ENCODE peak calls at places on chromosome 13, in eight cellular contexts. One of them, this sample, is unnamed.

GRCh38 chr13:43023244-43023931 is at the start of gene DNAJC15:
- DNase-seq in psoas muscle: peak
- DNase-seq in AG10803: peak
- DNase-seq in Caco-2: peak
- DNase-seq in Jurkat, Clone E6-1: peak
- DNase-seq in fibroblast of mammary gland: peak
- DNase-seq in tibial nerve: peak
- DNase-seq in kidney: peak
- DNase-seq in this sample: peak

GRCh38 chr13:52845766-52846566 is 2.5 kb downstream of the PCDH8 start:
- DNase-seq in psoas muscle: peak
- DNase-seq in AG10803: no peak
- DNase-seq in Caco-2: no peak
- DNase-seq in Jurkat, Clone E6-1: peak
- DNase-seq in fibroblast of mammary gland: no peak
- DNase-seq in tibial nerve: no peak
- DNase-seq in kidney: peak
- DNase-seq in this sample: no peak

GRCh38 chr13:36310417-36311108 is 12.9 kb upstream of the CCDC169 start:
- DNase-seq in psoas muscle: no peak
- DNase-seq in AG10803: no peak
- DNase-seq in Caco-2: no peak
- DNase-seq in Jurkat, Clone E6-1: no peak
- DNase-seq in fibroblast of mammary gland: peak
- DNase-seq in tibial nerve: no peak
- DNase-seq in kidney: no peak
- DNase-seq in this sample: no peak

GRCh38 chr13:77979721-77980377 is 61.2 kb upstream of the EDNRB start:
- DNase-seq in psoas muscle: no peak
- DNase-seq in AG10803: peak
- DNase-seq in Caco-2: no peak
- DNase-seq in Jurkat, Clone E6-1: no peak
- DNase-seq in fibroblast of mammary gland: no peak
- DNase-seq in tibial nerve: no peak
- DNase-seq in kidney: no peak
- DNase-seq in this sample: no peak

GRCh38 chr13:98144501-98145350 is 1.8 kb downstream of the FARP1 start:
- DNase-seq in psoas muscle: no peak
- DNase-seq in AG10803: peak
- DNase-seq in Caco-2: peak
- DNase-seq in Jurkat, Clone E6-1: no peak
- DNase-seq in fibroblast of mammary gland: peak
- DNase-seq in tibial nerve: no peak
- DNase-seq in kidney: no peak
- DNase-seq in this sample: no peak

GRCh38 chr13:97359181-97360057 is 74.5 kb upstream of the RAP2A start:
- DNase-seq in psoas muscle: no peak
- DNase-seq in AG10803: peak
- DNase-seq in Caco-2: peak
- DNase-seq in Jurkat, Clone E6-1: peak
- DNase-seq in fibroblast of mammary gland: peak
- DNase-seq in tibial nerve: peak
- DNase-seq in kidney: no peak
- DNase-seq in this sample: peak

GRCh38 chr13:48629282-48629681 is 24.4 kb upstream of the CYSLTR2 start:
- DNase-seq in psoas muscle: no peak
- DNase-seq in AG10803: no peak
- DNase-seq in Caco-2: no peak
- DNase-seq in Jurkat, Clone E6-1: no peak
- DNase-seq in fibroblast of mammary gland: no peak
- DNase-seq in tibial nerve: no peak
- DNase-seq in kidney: no peak
- DNase-seq in this sample: no peak

GRCh38 chr13:24118576-24118975 is 41.9 kb upstream of the SPATA13 start:
- DNase-seq in psoas muscle: no peak
- DNase-seq in AG10803: no peak
- DNase-seq in Caco-2: no peak
- DNase-seq in Jurkat, Clone E6-1: peak
- DNase-seq in fibroblast of mammary gland: no peak
- DNase-seq in tibial nerve: no peak
- DNase-seq in kidney: no peak
- DNase-seq in this sample: no peak

GRCh38 chr13:36875955-36876354 is 44.1 kb downstream of the SMAD9 start:
- DNase-seq in psoas muscle: no peak
- DNase-seq in AG10803: no peak
- DNase-seq in Caco-2: no peak
- DNase-seq in Jurkat, Clone E6-1: no peak
- DNase-seq in fibroblast of mammary gland: no peak
- DNase-seq in tibial nerve: no peak
- DNase-seq in kidney: no peak
- DNase-seq in this sample: no peak

GRCh38 chr13:93244141-93244917 is 17.7 kb downstream of the GPC6 start:
- DNase-seq in psoas muscle: no peak
- DNase-seq in AG10803: peak
- DNase-seq in Caco-2: no peak
- DNase-seq in Jurkat, Clone E6-1: no peak
- DNase-seq in fibroblast of mammary gland: peak
- DNase-seq in tibial nerve: no peak
- DNase-seq in kidney: no peak
- DNase-seq in this sample: no peak

GRCh38 chr13:110185696-110186095 is 121.3 kb downstream of the COL4A1 start:
- DNase-seq in psoas muscle: no peak
- DNase-seq in AG10803: peak
- DNase-seq in Caco-2: no peak
- DNase-seq in Jurkat, Clone E6-1: no peak
- DNase-seq in fibroblast of mammary gland: peak
- DNase-seq in tibial nerve: no peak
- DNase-seq in kidney: no peak
- DNase-seq in this sample: no peak

GRCh38 chr13:76503756-76504155 is 382.4 kb downstream of the KCTD12 start:
- DNase-seq in psoas muscle: no peak
- DNase-seq in AG10803: no peak
- DNase-seq in Caco-2: no peak
- DNase-seq in Jurkat, Clone E6-1: peak
- DNase-seq in fibroblast of mammary gland: no peak
- DNase-seq in tibial nerve: no peak
- DNase-seq in kidney: no peak
- DNase-seq in this sample: no peak

GRCh38 chr13:28479005-28479404 is 15.9 kb downstream of the FLT1 start:
- DNase-seq in psoas muscle: no peak
- DNase-seq in AG10803: no peak
- DNase-seq in Caco-2: no peak
- DNase-seq in Jurkat, Clone E6-1: no peak
- DNase-seq in fibroblast of mammary gland: no peak
- DNase-seq in tibial nerve: no peak
- DNase-seq in kidney: no peak
- DNase-seq in this sample: no peak

GRCh38 chr13:37429976-37430375 is 168.6 kb downstream of the POSTN start:
- DNase-seq in psoas muscle: no peak
- DNase-seq in AG10803: peak
- DNase-seq in Caco-2: no peak
- DNase-seq in Jurkat, Clone E6-1: no peak
- DNase-seq in fibroblast of mammary gland: peak
- DNase-seq in tibial nerve: no peak
- DNase-seq in kidney: no peak
- DNase-seq in this sample: no peak

GRCh38 chr13:25874907-25875306 is 176.9 kb downstream of the SHISA2 start:
- DNase-seq in psoas muscle: no peak
- DNase-seq in AG10803: no peak
- DNase-seq in Caco-2: no peak
- DNase-seq in Jurkat, Clone E6-1: peak
- DNase-seq in fibroblast of mammary gland: no peak
- DNase-seq in tibial nerve: no peak
- DNase-seq in kidney: no peak
- DNase-seq in this sample: no peak

GRCh38 chr13:40732658-40733057 is 38.3 kb downstream of the MRPS31 start:
- DNase-seq in psoas muscle: no peak
- DNase-seq in AG10803: no peak
- DNase-seq in Caco-2: no peak
- DNase-seq in Jurkat, Clone E6-1: no peak
- DNase-seq in fibroblast of mammary gland: no peak
- DNase-seq in tibial nerve: no peak
- DNase-seq in kidney: no peak
- DNase-seq in this sample: no peak
- H3K4me3 ChIP-seq in psoas muscle: no peak
- H3K4me3 ChIP-seq in AG10803: no peak
- H3K4me3 ChIP-seq in Caco-2: no peak
- H3K4me3 ChIP-seq in Jurkat, Clone E6-1: no peak
- H3K4me3 ChIP-seq in fibroblast of mammary gland: no peak
- H3K4me3 ChIP-seq in tibial nerve: no peak
- H3K4me3 ChIP-seq in kidney: no peak
- H3K4me3 ChIP-seq in this sample: no peak

DNA sequence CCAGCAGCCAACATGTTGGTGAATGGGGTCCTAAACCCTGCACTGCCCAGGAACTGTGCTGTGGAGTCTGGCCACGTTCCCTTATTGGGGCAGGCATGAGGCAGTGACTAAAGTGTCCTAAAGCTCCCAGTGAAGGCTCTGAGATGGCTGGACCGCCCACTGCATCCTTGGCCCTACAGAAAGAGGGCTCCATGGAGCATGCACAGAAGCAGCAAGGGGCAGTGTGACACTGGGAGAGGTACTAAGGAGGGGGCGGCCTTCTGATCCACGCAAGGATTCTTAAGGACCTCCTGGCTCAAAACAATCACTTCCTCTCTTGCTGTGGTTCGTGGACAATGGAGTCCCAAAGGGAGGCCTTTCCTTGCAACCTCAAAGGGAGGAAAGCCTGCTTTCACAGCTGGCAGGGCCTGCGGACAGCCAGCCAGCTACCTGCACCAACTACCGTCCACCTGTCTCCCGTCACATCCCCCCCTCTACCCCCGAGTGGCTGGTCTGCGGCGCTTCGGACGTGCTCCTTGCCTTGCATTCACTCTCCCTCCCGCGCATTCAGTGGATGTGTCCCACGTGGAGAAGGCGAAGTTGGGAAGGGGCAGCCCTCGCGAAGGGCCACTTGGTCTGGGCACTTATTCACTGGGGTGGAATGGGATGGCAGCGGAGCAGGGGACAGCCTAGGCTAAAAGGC is 63.9 kb upstream of the STARD13 start:
- DNase-seq in psoas muscle: peak
- DNase-seq in AG10803: no peak
- DNase-seq in Caco-2: no peak
- DNase-seq in Jurkat, Clone E6-1: no peak
- DNase-seq in fibroblast of mammary gland: peak
- DNase-seq in tibial nerve: no peak
- DNase-seq in kidney: peak
- DNase-seq in this sample: peak
- H3K4me3 ChIP-seq in psoas muscle: peak
- H3K4me3 ChIP-seq in AG10803: peak
- H3K4me3 ChIP-seq in Caco-2: peak
- H3K4me3 ChIP-seq in Jurkat, Clone E6-1: no peak
- H3K4me3 ChIP-seq in fibroblast of mammary gland: peak
- H3K4me3 ChIP-seq in tibial nerve: peak
- H3K4me3 ChIP-seq in kidney: peak
- H3K4me3 ChIP-seq in this sample: peak

GRCh38 chr13:27424246-27425150 is at the start of gene GTF3A:
- DNase-seq in psoas muscle: peak
- DNase-seq in AG10803: peak
- DNase-seq in Caco-2: peak
- DNase-seq in Jurkat, Clone E6-1: peak
- DNase-seq in fibroblast of mammary gland: peak
- DNase-seq in tibial nerve: peak
- DNase-seq in kidney: peak
- DNase-seq in this sample: peak

GRCh38 chr13:27427663-27428062 is 3.2 kb downstream of the GTF3A start:
- DNase-seq in psoas muscle: no peak
- DNase-seq in AG10803: peak
- DNase-seq in Caco-2: no peak
- DNase-seq in Jurkat, Clone E6-1: no peak
- DNase-seq in fibroblast of mammary gland: no peak
- DNase-seq in tibial nerve: no peak
- DNase-seq in kidney: no peak
- DNase-seq in this sample: no peak

GRCh38 chr13:27425151-27425917 is 915 bp downstream of the GTF3A start:
- DNase-seq in psoas muscle: no peak
- DNase-seq in AG10803: no peak
- DNase-seq in Caco-2: peak
- DNase-seq in Jurkat, Clone E6-1: no peak
- DNase-seq in fibroblast of mammary gland: peak
- DNase-seq in tibial nerve: no peak
- DNase-seq in kidney: no peak
- DNase-seq in this sample: no peak

GRCh38 chr13:27428160-27428559 is 3.7 kb downstream of the GTF3A start:
- DNase-seq in psoas muscle: no peak
- DNase-seq in AG10803: no peak
- DNase-seq in Caco-2: no peak
- DNase-seq in Jurkat, Clone E6-1: no peak
- DNase-seq in fibroblast of mammary gland: no peak
- DNase-seq in tibial nerve: no peak
- DNase-seq in kidney: no peak
- DNase-seq in this sample: no peak

DNA sequence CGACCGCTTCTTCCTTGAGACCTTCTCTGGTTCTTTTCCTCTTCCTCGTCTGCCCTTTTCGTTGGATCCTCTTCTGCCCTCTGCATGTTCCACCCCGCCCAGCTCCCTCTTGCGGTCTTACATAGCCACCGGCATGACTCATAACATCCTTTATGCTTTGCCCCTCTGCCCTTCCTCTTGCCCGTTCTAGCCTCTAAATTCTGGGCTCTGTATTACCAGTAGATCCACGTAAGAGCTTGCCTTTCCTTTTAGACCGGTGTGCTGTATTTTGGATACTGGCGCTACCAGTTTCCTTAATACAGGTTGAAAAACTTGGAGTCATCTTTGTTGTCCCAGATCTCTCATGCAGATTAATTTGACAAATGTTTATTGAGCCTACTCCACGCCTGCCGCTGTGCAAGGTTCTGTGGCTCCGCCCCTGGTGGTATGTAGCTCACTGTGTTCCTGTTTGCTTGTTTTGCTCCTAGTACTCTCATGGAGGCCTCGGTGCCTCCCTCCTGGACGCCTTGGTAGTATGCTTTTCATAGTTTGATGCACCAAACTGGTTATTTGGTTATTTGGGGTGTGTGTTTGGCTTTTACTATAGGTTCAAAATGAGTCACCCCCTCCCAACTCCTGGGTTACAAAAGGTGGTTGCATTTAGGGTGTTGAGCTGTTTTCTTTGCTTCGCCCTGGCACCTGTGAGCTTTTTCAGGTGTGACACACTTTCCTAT is 1.7 kb downstream of the GTF3A start:
- DNase-seq in psoas muscle: peak
- DNase-seq in AG10803: peak
- DNase-seq in Caco-2: peak
- DNase-seq in Jurkat, Clone E6-1: peak
- DNase-seq in fibroblast of mammary gland: peak
- DNase-seq in tibial nerve: peak
- DNase-seq in kidney: peak
- DNase-seq in this sample: peak
- H3K4me3 ChIP-seq in psoas muscle: peak
- H3K4me3 ChIP-seq in AG10803: peak
- H3K4me3 ChIP-seq in Caco-2: peak
- H3K4me3 ChIP-seq in Jurkat, Clone E6-1: peak
- H3K4me3 ChIP-seq in fibroblast of mammary gland: peak
- H3K4me3 ChIP-seq in tibial nerve: peak
- H3K4me3 ChIP-seq in kidney: peak
- H3K4me3 ChIP-seq in this sample: peak

DNA sequence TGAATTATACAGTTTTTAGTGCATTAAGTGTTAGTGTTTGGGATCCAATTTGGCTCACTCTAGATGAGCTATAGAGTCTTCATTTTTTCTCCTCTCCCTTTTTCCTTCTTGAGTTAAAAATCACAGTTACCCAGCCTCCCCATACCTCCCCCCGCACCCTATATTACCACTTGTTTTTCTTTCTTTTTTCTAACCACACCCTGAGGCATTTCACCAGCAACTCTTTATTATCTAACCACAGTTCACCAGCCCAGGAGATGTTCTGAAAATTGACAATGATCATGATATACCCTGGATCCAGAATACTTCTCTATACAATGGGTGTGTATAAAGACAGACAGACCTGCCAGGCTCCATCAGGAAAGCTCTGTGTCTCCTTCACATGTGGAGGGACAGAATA is 86.5 kb upstream of the UBL3 start:
- DNase-seq in psoas muscle: no peak
- DNase-seq in AG10803: no peak
- DNase-seq in Caco-2: no peak
- DNase-seq in Jurkat, Clone E6-1: no peak
- DNase-seq in fibroblast of mammary gland: no peak
- DNase-seq in tibial nerve: no peak
- DNase-seq in kidney: no peak
- DNase-seq in this sample: no peak
- H3K4me3 ChIP-seq in psoas muscle: no peak
- H3K4me3 ChIP-seq in AG10803: no peak
- H3K4me3 ChIP-seq in Caco-2: no peak
- H3K4me3 ChIP-seq in Jurkat, Clone E6-1: no peak
- H3K4me3 ChIP-seq in fibroblast of mammary gland: no peak
- H3K4me3 ChIP-seq in tibial nerve: no peak
- H3K4me3 ChIP-seq in kidney: no peak
- H3K4me3 ChIP-seq in this sample: no peak

This sample was measured in uterus.